ENCODE peak calls at places on chromosomes 1 and 21, in nine cellular contexts. One of them, this sample, is unnamed.

GRCh38 chr21:17585875-17586450 is 26.7 kb downstream of the BTG3 start:
- DNase-seq in GM23248: peak; percentile 67
- DNase-seq in HCT116: peak; percentile 42
- DNase-seq in OCI-LY7: peak; percentile 72
- DNase-seq in GM23338: peak; percentile 61
- DNase-seq in PC-3: peak; percentile 73
- DNase-seq in SK-N-SH: peak; percentile 35
- DNase-seq in MM.1S: peak; percentile 62
- DNase-seq in hepatocyte: peak; percentile 53
- DNase-seq in this sample: peak; percentile 38

GRCh38 chr1:54245501-54245900 is 45.5 kb downstream of the MRPL37 start:
- DNase-seq in GM23248: peak; percentile 34
- DNase-seq in HCT116: no peak
- DNase-seq in OCI-LY7: no peak
- DNase-seq in GM23338: no peak
- DNase-seq in PC-3: no peak
- DNase-seq in SK-N-SH: peak; percentile 60
- DNase-seq in MM.1S: no peak
- DNase-seq in hepatocyte: no peak
- DNase-seq in this sample: no peak

GRCh38 chr1:203512830-203513578 is 19.1 kb downstream of the OPTC start:
- DNase-seq in GM23248: peak; percentile 98
- DNase-seq in HCT116: peak; percentile 75
- DNase-seq in OCI-LY7: peak; percentile 18
- DNase-seq in GM23338: no peak
- DNase-seq in PC-3: peak; percentile 98
- DNase-seq in SK-N-SH: no peak
- DNase-seq in MM.1S: no peak
- DNase-seq in hepatocyte: peak; percentile 88
- DNase-seq in this sample: no peak

GRCh38 chr1:222974496-222974895 is 159.7 kb downstream of the DISP1 start:
- DNase-seq in GM23248: peak; percentile 93
- DNase-seq in HCT116: no peak
- DNase-seq in OCI-LY7: no peak
- DNase-seq in GM23338: no peak
- DNase-seq in PC-3: peak; percentile 91
- DNase-seq in SK-N-SH: no peak
- DNase-seq in MM.1S: peak; percentile 23
- DNase-seq in hepatocyte: peak; percentile 14
- DNase-seq in this sample: no peak

GRCh38 chr1:220528679-220529529 is 968 bp downstream of the MARK1 start:
- DNase-seq in GM23248: peak; percentile 23
- DNase-seq in HCT116: no peak
- DNase-seq in OCI-LY7: no peak
- DNase-seq in GM23338: peak; percentile 64
- DNase-seq in PC-3: no peak
- DNase-seq in SK-N-SH: no peak
- DNase-seq in MM.1S: no peak
- DNase-seq in hepatocyte: peak; percentile 32
- DNase-seq in this sample: peak; percentile 55

GRCh38 chr1:208834346-208835081 is 590.3 kb upstream of the PLXNA2 start:
- DNase-seq in GM23248: peak; percentile 23
- DNase-seq in HCT116: no peak
- DNase-seq in OCI-LY7: no peak
- DNase-seq in GM23338: peak; percentile 3
- DNase-seq in PC-3: no peak
- DNase-seq in SK-N-SH: no peak
- DNase-seq in MM.1S: no peak
- DNase-seq in hepatocyte: no peak
- DNase-seq in this sample: peak; percentile 44

GRCh38 chr1:198850196-198850595 is 211.4 kb downstream of the PTPRC start:
- DNase-seq in GM23248: peak; percentile 3
- DNase-seq in HCT116: no peak
- DNase-seq in OCI-LY7: no peak
- DNase-seq in GM23338: no peak
- DNase-seq in PC-3: peak; percentile 86
- DNase-seq in SK-N-SH: no peak
- DNase-seq in MM.1S: no peak
- DNase-seq in hepatocyte: no peak
- DNase-seq in this sample: no peak

GRCh38 chr1:27609210-27609555 is 5.2 kb upstream of the AHDC1 start:
- DNase-seq in GM23248: peak; percentile 23
- DNase-seq in HCT116: no peak
- DNase-seq in OCI-LY7: no peak
- DNase-seq in GM23338: no peak
- DNase-seq in PC-3: no peak
- DNase-seq in SK-N-SH: no peak
- DNase-seq in MM.1S: no peak
- DNase-seq in hepatocyte: no peak
- DNase-seq in this sample: no peak

GRCh38 chr1:100187912-100188311 is 9.9 kb upstream of the LRRC39 start:
- DNase-seq in GM23248: peak; percentile 44
- DNase-seq in HCT116: no peak
- DNase-seq in OCI-LY7: no peak
- DNase-seq in GM23338: no peak
- DNase-seq in PC-3: no peak
- DNase-seq in SK-N-SH: no peak
- DNase-seq in MM.1S: no peak
- DNase-seq in hepatocyte: peak; percentile 7
- DNase-seq in this sample: no peak
- TF ChIP-seq EZH2phosphoT487 in GM23248: no peak
- TF ChIP-seq EZH2phosphoT487 in HCT116: no peak
- TF ChIP-seq EZH2phosphoT487 in OCI-LY7: no peak
- TF ChIP-seq EZH2phosphoT487 in GM23338: no peak
- TF ChIP-seq EZH2phosphoT487 in PC-3: no peak
- TF ChIP-seq EZH2phosphoT487 in SK-N-SH: no peak
- TF ChIP-seq EZH2phosphoT487 in MM.1S: no peak
- TF ChIP-seq EZH2phosphoT487 in hepatocyte: no peak
- TF ChIP-seq EZH2phosphoT487 in this sample: no peak

GRCh38 chr1:187999973-188000372 is 1171.2 kb downstream of the PLA2G4A start:
- DNase-seq in GM23248: peak; percentile 3
- DNase-seq in HCT116: no peak
- DNase-seq in OCI-LY7: no peak
- DNase-seq in GM23338: peak; percentile 18
- DNase-seq in PC-3: peak; percentile 11
- DNase-seq in SK-N-SH: no peak
- DNase-seq in MM.1S: no peak
- DNase-seq in hepatocyte: peak; percentile 10
- DNase-seq in this sample: no peak
- TF ChIP-seq EZH2phosphoT487 in GM23248: no peak
- TF ChIP-seq EZH2phosphoT487 in HCT116: no peak
- TF ChIP-seq EZH2phosphoT487 in OCI-LY7: no peak
- TF ChIP-seq EZH2phosphoT487 in GM23338: no peak
- TF ChIP-seq EZH2phosphoT487 in PC-3: no peak
- TF ChIP-seq EZH2phosphoT487 in SK-N-SH: no peak
- TF ChIP-seq EZH2phosphoT487 in MM.1S: no peak
- TF ChIP-seq EZH2phosphoT487 in hepatocyte: no peak
- TF ChIP-seq EZH2phosphoT487 in this sample: no peak

GRCh38 chr1:31591425-31592093 is 15.2 kb downstream of the TINAGL1 start:
- DNase-seq in GM23248: peak; percentile 48
- DNase-seq in HCT116: no peak
- DNase-seq in OCI-LY7: no peak
- DNase-seq in GM23338: no peak
- DNase-seq in PC-3: peak; percentile 80
- DNase-seq in SK-N-SH: peak; percentile 20
- DNase-seq in MM.1S: no peak
- DNase-seq in hepatocyte: no peak
- DNase-seq in this sample: no peak
- TF ChIP-seq EZH2phosphoT487 in GM23248: no peak
- TF ChIP-seq EZH2phosphoT487 in HCT116: no peak
- TF ChIP-seq EZH2phosphoT487 in OCI-LY7: no peak
- TF ChIP-seq EZH2phosphoT487 in GM23338: no peak
- TF ChIP-seq EZH2phosphoT487 in PC-3: no peak
- TF ChIP-seq EZH2phosphoT487 in SK-N-SH: no peak
- TF ChIP-seq EZH2phosphoT487 in MM.1S: no peak
- TF ChIP-seq EZH2phosphoT487 in hepatocyte: no peak
- TF ChIP-seq EZH2phosphoT487 in this sample: no peak

DNA sequence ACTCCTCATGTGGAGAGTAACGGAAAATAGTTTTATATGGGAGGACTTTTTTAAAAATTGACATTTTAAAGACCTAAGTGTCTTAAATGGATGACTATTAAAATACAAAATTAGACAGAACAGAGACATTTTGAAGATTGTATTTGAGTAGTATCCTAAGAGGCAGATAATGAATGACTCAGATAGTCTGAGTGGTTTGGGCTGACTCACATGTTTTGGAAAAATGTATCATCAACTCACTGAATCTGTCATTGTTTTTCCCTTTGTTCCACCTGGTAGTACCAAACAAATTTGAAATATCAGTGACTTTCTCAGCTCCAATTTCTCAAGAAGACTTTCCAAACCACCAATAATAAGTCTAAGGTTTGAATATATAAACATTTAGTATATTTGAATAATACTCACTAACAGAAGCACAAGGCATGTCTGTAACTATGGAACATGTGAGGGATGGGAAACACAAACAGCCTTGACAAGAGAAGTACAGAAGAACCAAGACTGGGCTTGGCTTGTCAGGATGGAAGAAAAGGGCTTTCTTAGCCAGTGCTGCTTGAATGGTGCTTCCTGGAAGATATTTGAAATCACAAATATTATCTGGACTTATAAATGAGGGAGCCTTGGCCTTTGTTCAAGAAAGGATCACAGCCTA is 90.6 kb downstream of the SGIP1 start:
- DNase-seq in GM23248: peak; percentile 88
- DNase-seq in HCT116: no peak
- DNase-seq in OCI-LY7: no peak
- DNase-seq in GM23338: no peak
- DNase-seq in PC-3: peak; percentile 48
- DNase-seq in SK-N-SH: no peak
- DNase-seq in MM.1S: no peak
- DNase-seq in hepatocyte: no peak
- DNase-seq in this sample: no peak
- TF ChIP-seq EZH2phosphoT487 in GM23248: no peak
- TF ChIP-seq EZH2phosphoT487 in HCT116: no peak
- TF ChIP-seq EZH2phosphoT487 in OCI-LY7: no peak
- TF ChIP-seq EZH2phosphoT487 in GM23338: no peak
- TF ChIP-seq EZH2phosphoT487 in PC-3: no peak
- TF ChIP-seq EZH2phosphoT487 in SK-N-SH: no peak
- TF ChIP-seq EZH2phosphoT487 in MM.1S: no peak
- TF ChIP-seq EZH2phosphoT487 in hepatocyte: no peak
- TF ChIP-seq EZH2phosphoT487 in this sample: no peak

DNA sequence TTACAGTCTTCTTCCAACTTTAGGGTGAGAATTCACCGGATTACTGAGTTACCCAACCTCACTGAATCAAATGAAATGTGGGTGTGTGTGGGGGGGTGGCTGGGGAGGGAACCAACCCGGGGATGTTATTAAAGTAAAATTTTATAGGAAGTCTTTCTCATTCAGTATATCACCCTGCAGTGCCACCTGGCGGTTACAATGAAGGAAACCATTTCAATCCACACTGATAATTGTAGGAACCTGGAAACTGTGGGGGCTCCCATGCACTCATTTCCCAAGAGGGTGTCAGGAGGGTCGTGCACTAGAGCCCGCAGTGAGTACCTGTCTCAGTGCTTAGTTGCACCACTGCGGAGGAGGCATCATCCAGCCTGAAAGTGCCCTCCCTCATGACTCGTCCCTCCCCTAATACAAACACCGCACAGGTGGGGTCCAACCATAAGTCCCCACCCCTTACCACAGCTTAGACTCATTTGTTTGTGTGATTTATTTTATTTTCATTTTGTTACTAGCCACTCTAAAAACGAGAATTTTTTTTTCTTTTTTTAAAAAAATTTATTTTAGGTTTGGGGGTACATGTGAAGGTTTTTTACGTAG is 29.1 kb upstream of the IGSF5 start:
- DNase-seq in GM23248: peak; percentile 59
- DNase-seq in HCT116: peak; percentile 28
- DNase-seq in OCI-LY7: peak; percentile 60
- DNase-seq in GM23338: peak; percentile 81
- DNase-seq in PC-3: peak; percentile 70
- DNase-seq in SK-N-SH: peak; percentile 54
- DNase-seq in MM.1S: peak; percentile 64
- DNase-seq in hepatocyte: peak; percentile 73
- DNase-seq in this sample: peak; percentile 72
- TF ChIP-seq EZH2phosphoT487 in GM23248: no peak
- TF ChIP-seq EZH2phosphoT487 in HCT116: no peak
- TF ChIP-seq EZH2phosphoT487 in OCI-LY7: no peak
- TF ChIP-seq EZH2phosphoT487 in GM23338: no peak
- TF ChIP-seq EZH2phosphoT487 in PC-3: no peak
- TF ChIP-seq EZH2phosphoT487 in SK-N-SH: no peak
- TF ChIP-seq EZH2phosphoT487 in MM.1S: no peak
- TF ChIP-seq EZH2phosphoT487 in hepatocyte: no peak
- TF ChIP-seq EZH2phosphoT487 in this sample: no peak

This sample was measured in neural progenitor cell.